ENCODE peak calls at places on chromosomes 12 and 14, in nine cellular contexts. I, D, K, Y, W, T, F, L and X are unnamed samples.
A peak's percentile ranks its signal among the peaks of the same experiment; 100 is the strongest.

GRCh38 chr14:51395361-51395849 is 155.4 kb downstream of the TMX1 start:
- DNase-seq in I (peak; percentile 89), D (no peak), K (peak; percentile 99), Y (no peak), W (peak; percentile 68), T (no peak), F (no peak), L (no peak), X (no peak)

GRCh38 chr12:34599530-34600513 is 577.5 kb downstream of the ALG10 start:
- DNase-seq in I (no peak), D (peak; percentile 22), K (no peak), Y (no peak), W (no peak), T (no peak), F (no peak), L (no peak), X (no peak)

GRCh38 chr14:32508281-32508680 is 179.2 kb downstream of the AKAP6 start:
- DNase-seq in I (no peak), D (no peak), K (no peak), Y (no peak), W (no peak), T (no peak), F (no peak), L (no peak), X (no peak)

GRCh38 chr14:101355284-101355683 is 206.0 kb upstream of the DIO3 start:
- DNase-seq in I (no peak), D (peak; percentile 2), K (no peak), Y (no peak), W (no peak), T (no peak), F (no peak), L (no peak), X (no peak)

GRCh38 chr14:102481371-102481770 is 28.2 kb downstream of the ANKRD9 start:
- DNase-seq in I (no peak), D (no peak), K (no peak), Y (no peak), W (no peak), T (no peak), F (no peak), L (no peak), X (no peak)

GRCh38 chr14:98896476-98896875 is 375.5 kb downstream of the BCL11B start:
- DNase-seq in I (no peak), D (no peak), K (no peak), Y (no peak), W (no peak), T (no peak), F (no peak), L (no peak), X (no peak)

GRCh38 chr14:75494898-75495297 is 27.4 kb upstream of the BATF start:
- DNase-seq in I (no peak), D (no peak), K (no peak), Y (no peak), W (peak; percentile 42), T (no peak), F (no peak), L (no peak), X (no peak)

GRCh38 chr12:105141320-105141918 is 33.9 kb downstream of the WASHC4 start:
- DNase-seq in I (no peak), D (no peak), K (no peak), Y (no peak), W (no peak), T (no peak), F (no peak), L (no peak), X (no peak)

GRCh38 chr12:29795715-29796114 is 12.0 kb upstream of the TMTC1 start:
- DNase-seq in I (no peak), D (no peak), K (no peak), Y (no peak), W (no peak), T (no peak), F (no peak), L (no peak), X (no peak)